ENCODE peak calls at places on chromosomes 16 and 17, in seven cellular contexts. M, T, X, Q, F, B and P are unnamed samples.

GRCh38 chr17:45320349-45320930 is 3.6 kb upstream of the MAP3K14 start:
- DNase-seq in M (no peak), T (no peak), X (peak; percentile 84), Q (peak; percentile 45), F (peak; percentile 97), B (no peak), P (no peak)

GRCh38 chr17:67079481-67079880 is 35.1 kb downstream of the CACNG1 start:
- DNase-seq in M (no peak), T (no peak), X (no peak), Q (no peak), F (no peak), B (no peak), P (no peak)

GRCh38 chr17:82594571-82594970 is 53.7 kb downstream of the WDR45B start:
- DNase-seq in M (no peak), T (peak; percentile 14), X (no peak), Q (no peak), F (no peak), B (no peak), P (no peak)

GRCh38 chr16:17945080-17945601 is 391.4 kb downstream of the NPIPA8 start:
- DNase-seq in M (no peak), T (no peak), X (no peak), Q (no peak), F (no peak), B (no peak), P (no peak)

GRCh38 chr16:66614161-66614802 is 9.8 kb downstream of the CMTM3 start:
- DNase-seq in M (no peak), T (no peak), X (no peak), Q (no peak), F (no peak), B (no peak), P (no peak)

GRCh38 chr16:5903797-5904196 is 806.2 kb upstream of the EEF2KMT start:
- DNase-seq in M (no peak), T (peak; percentile 41), X (no peak), Q (no peak), F (no peak), B (no peak), P (no peak)

GRCh38 chr17:21024024-21024423 is 18.8 kb downstream of the USP22 start:
- DNase-seq in M (no peak), T (no peak), X (no peak), Q (no peak), F (no peak), B (no peak), P (no peak)

GRCh38 chr16:89364603-89365002 is 125.8 kb downstream of the ANKRD11 start:
- DNase-seq in M (no peak), T (peak; percentile 75), X (peak; percentile 74), Q (no peak), F (no peak), B (no peak), P (no peak)

GRCh38 chr16:75319513-75320401 is 68.3 kb upstream of the BCAR1 start:
- DNase-seq in M (no peak), T (no peak), X (peak; percentile 93), Q (no peak), F (peak; percentile 45), B (peak; percentile 42), P (no peak)

GRCh38 chr17:49035470-49036269 is 38.5 kb downstream of the IGF2BP1 start:
- DNase-seq in M (peak; percentile 92), T (peak; percentile 84), X (peak; percentile 75), Q (peak; percentile 20), F (peak; percentile 74), B (peak; percentile 48), P (peak; percentile 33)

DNA sequence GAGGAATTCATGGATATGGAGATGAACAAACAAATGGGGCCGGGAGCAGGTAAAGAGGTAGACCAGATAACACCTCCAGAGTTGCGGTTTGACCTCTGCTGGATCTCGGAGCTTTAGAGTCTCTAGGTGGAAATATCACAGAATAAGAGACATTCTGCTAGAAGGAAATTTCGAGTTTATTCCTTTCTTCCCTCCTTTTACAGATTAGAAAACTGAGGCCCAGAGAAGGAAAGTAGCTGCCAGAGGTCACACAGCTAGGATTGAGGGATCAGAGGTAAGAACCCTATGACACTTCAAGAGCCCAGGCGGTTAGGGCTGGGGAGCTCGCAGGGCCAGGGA is 7.7 kb upstream of the COL1A1 start:
- DNase-seq in M (no peak), T (no peak), X (no peak), Q (no peak), F (no peak), B (no peak), P (no peak)
- H3K4me2 ChIP-seq in M (no peak overlapping the region), T (peak overlapping the region; percentile 54), X (peak overlapping the region; percentile 74), Q (no peak overlapping the region), F (no peak overlapping the region), B (no peak overlapping the region), P (peak overlapping the region; percentile 48)

DNA sequence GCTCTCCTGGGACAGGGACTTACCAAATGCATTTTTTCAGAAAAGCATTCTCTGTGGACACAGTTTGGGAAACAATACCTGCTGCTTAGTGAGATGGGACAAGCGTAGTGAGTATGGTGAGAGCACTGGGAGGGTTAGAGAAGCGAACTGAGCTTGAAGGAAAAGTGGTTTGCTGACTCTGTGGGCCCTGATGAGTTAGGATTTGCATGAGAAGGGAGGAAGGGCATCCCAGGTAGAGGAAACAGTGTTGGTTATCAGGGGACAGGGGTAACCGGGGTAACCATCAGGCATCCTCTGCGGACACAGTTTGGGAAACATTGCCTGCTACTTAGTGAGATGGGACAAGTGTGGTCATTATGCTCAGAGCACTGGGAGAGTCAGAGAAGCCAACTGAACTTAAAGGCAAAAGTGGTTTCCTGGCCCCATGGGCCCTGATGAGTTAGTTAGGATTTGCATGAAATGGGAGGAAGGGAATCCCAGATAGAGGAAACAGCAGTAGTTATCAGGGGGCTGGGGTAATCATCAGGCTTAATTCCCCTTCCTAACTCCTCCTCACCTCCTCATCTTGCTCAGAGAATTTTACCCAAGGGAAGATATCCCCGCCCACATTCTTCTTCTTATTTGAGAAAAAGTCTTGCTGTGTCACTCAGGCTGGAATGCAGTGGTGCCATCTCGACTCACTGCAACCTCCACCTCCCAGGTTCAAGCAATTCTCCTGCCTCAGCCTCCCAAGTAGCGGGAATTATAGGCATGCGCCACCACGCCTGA is 319.3 kb downstream of the RBFOX1 start:
- DNase-seq in M (peak; percentile 24), T (no peak), X (no peak), Q (no peak), F (no peak), B (no peak), P (no peak)
- H3K9me2 ChIP-seq in M (no peaks in the 10 kb centered on the region), T (no peaks in the 10 kb centered on the region), X (no peaks in the 10 kb centered on the region), Q (no peaks in the 10 kb centered on the region), F (no peaks in the 10 kb centered on the region), B (no peaks in the 10 kb centered on the region), P (no peaks in the 10 kb centered on the region)

GRCh38 chr17:78324391-78325075 is 35.3 kb downstream of the SOCS3 start:
- DNase-seq in M (peak; percentile 71), T (peak; percentile 89), X (peak; percentile 88), Q (no peak), F (no peak), B (no peak), P (peak; percentile 78)
- H2AFZ ChIP-seq in M (peak overlapping the region; percentile 93), T (peak overlapping the region; percentile 36), X (peak overlapping the region; percentile 75), Q (no peak overlapping the region), F (no peak overlapping the region), B (no peak overlapping the region), P (peak overlapping the region; percentile 10)

DNA sequence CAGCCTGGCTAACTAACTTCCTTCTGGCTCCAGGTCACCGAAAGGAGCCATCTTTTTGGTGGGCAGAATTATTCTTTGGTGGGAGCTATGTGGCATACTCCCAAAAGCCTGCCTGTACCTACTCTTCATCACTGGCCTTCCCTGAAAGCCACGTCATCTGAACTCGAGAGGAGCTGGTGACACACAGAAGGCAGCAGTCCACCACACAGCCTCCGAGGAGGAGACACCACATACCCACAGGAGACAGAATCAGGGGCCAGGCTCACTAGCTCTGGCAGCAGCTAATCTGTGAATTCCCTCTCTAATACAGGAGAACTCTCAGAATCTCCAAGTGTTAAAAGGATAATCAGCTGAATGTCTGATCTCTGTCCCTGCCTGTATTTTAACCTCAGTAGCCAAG is 114.4 kb downstream of the SMG6 start:
- DNase-seq in M (no peak), T (no peak), X (peak; percentile 89), Q (no peak), F (no peak), B (no peak), P (no peak)
- H3K4me2 ChIP-seq in M (no peak overlapping the region), T (no peak overlapping the region), X (peak overlapping the region; percentile 26), Q (no peak overlapping the region), F (no peak overlapping the region), B (no peak overlapping the region), P (no peak overlapping the region)

GRCh38 chr16:82750078-82750477 is 123.3 kb downstream of the CDH13 start:
- DNase-seq in M (no peak), T (no peak), X (no peak), Q (no peak), F (no peak), B (no peak), P (no peak)
- H3K9me2 ChIP-seq in M (peaks cover 5% of the 10 kb centered on the region), T (no peaks in the 10 kb centered on the region), X (no peaks in the 10 kb centered on the region), Q (no peaks in the 10 kb centered on the region), F (no peaks in the 10 kb centered on the region), B (no peaks in the 10 kb centered on the region), P (no peaks in the 10 kb centered on the region)

DNA sequence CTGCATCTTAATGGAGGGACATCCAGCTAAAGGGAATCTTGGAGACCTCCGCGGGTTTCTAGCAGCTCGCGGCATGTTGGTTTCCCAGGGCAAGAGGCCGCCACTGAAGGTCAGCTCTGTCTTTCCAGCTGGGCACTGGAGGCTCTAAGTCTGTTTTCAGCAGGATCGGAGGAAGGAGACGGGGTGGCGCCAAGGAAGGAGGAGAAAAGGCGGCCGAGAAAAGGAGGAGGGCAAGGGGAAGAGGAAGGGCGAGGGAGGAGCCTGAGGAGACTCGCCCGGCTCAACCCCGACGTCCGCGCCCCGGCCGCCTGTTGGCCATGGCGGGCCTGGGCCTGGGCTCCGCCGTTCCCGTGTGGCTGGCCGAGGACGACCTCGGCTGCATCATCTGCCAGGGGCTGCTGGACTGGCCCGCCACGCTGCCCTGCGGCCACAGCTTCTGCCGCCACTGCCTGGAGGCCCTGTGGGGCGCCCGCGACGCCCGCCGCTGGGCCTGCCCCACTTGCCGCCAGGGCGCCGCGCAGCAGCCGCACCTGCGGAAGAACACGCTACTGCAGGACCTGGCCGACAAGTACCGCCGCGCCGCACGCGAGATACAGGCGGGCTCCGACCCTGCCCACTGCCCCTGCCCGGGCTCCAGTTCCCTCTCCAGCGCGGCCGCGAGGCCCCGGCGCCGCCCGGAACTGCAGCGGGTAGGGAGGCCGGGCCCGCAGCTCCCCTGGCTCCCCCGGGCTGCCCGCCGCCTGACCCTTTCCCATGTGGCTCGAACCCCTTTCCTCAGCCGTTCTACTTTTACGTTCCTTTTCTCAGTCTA is at the start of gene RNF135:
- DNase-seq in M (peak; percentile 91), T (no peak), X (peak; percentile 96), Q (peak; percentile 85), F (peak; percentile 71), B (no peak), P (peak; percentile 89)
- H2AFZ ChIP-seq in M (peak within 1 kb of the TSS; percentile 90), T (no peak within 1 kb of the TSS), X (peak within 1 kb of the TSS; percentile 97), Q (peak within 1 kb of the TSS; percentile 91), F (peak within 1 kb of the TSS; percentile 73), B (peak within 1 kb of the TSS; percentile 20), P (peak within 1 kb of the TSS; percentile 89)

GRCh38 chr17:3906881-3907280 is 9.4 kb downstream of the P2RX1 start:
- DNase-seq in M (no peak), T (no peak), X (no peak), Q (no peak), F (no peak), B (no peak), P (no peak)

GRCh38 chr17:3903051-3903825 is 10.4 kb upstream of the CAMKK1 start:
- DNase-seq in M (no peak), T (no peak), X (no peak), Q (no peak), F (no peak), B (no peak), P (no peak)

GRCh38 chr17:3905017-3905486 is 11.2 kb downstream of the P2RX1 start:
- DNase-seq in M (no peak), T (no peak), X (no peak), Q (no peak), F (no peak), B (no peak), P (no peak)

GRCh38 chr17:3904486-3904885 is 11.6 kb upstream of the CAMKK1 start:
- DNase-seq in M (peak; percentile 61), T (no peak), X (no peak), Q (no peak), F (no peak), B (no peak), P (no peak)

GRCh38 chr17:3903881-3904286 is 11.0 kb upstream of the CAMKK1 start:
- DNase-seq in M (no peak), T (no peak), X (no peak), Q (no peak), F (no peak), B (no peak), P (no peak)
- H3K4me2 ChIP-seq in M (peak overlapping the region; percentile 67), T (no peak overlapping the region), X (no peak overlapping the region), Q (no peak overlapping the region), F (no peak overlapping the region), B (no peak overlapping the region), P (no peak overlapping the region)